ENCODE peak calls at places on chromosomes 13 and 19, in six cellular contexts. Z, B, P, V, H and M are unnamed samples.

GRCh38 chr13:19818223-19818842 is 35.6 kb upstream of the PSPC1 start:
- DNase-seq in B (no peak), V (no peak), P (no peak), H (peak), Z (peak), M (no peak)

GRCh38 chr13:47708386-47708785 is 292.7 kb downstream of the SUCLA2 start:
- DNase-seq in P (peak), Z (peak), V (peak), B (no peak), H (no peak), M (no peak)

GRCh38 chr19:31312004-31312403 is 37.2 kb downstream of the TSHZ3 start:
- DNase-seq in Z (peak), H (peak), B (no peak), P (peak), V (peak), M (no peak)

GRCh38 chr19:21891086-21891485 is 55.1 kb upstream of the ZNF43 start:
- DNase-seq in P (no peak), B (no peak), H (no peak), Z (no peak), V (no peak), M (no peak)

GRCh38 chr13:110311721-110312668 is 4.9 kb downstream of the COL4A2 start:
- DNase-seq in P (no peak), V (no peak), B (peak), H (no peak), Z (peak), M (no peak)

GRCh38 chr19:52428937-52429336 is at the start of gene ZNF534:
- DNase-seq in Z (no peak), H (no peak), B (no peak), P (no peak), V (no peak), M (no peak)

GRCh38 chr19:39127812-39128510 is 2.4 kb downstream of the PAK4 start:
- DNase-seq in P (no peak), V (no peak), B (no peak), H (no peak), Z (no peak), M (no peak)

GRCh38 chr19:5352229-5352763 is 11.7 kb upstream of the PTPRS start:
- DNase-seq in P (no peak), B (no peak), Z (peak), H (no peak), V (peak), M (no peak)

GRCh38 chr13:110815471-110816204 is 99.2 kb downstream of the ANKRD10 start:
- DNase-seq in B (no peak), H (no peak), Z (no peak), V (no peak), P (no peak), M (no peak)

GRCh38 chr13:66847541-66847940 is 382.6 kb downstream of the PCDH9 start:
- DNase-seq in V (no peak), B (no peak), P (no peak), H (no peak), Z (no peak), M (no peak)

GRCh38 chr13:86020350-86021002 is 221.3 kb upstream of the SLITRK6 start:
- DNase-seq in H (no peak), V (no peak), Z (peak), B (no peak), P (no peak), M (peak)

GRCh38 chr13:101300531-101300930 is 115.8 kb downstream of the NALCN start:
- DNase-seq in B (no peak), H (no peak), P (no peak), Z (no peak), V (no peak), M (no peak)

GRCh38 chr13:65756071-65756671 is 1474.0 kb downstream of the PCDH9 start:
- DNase-seq in H (no peak), Z (no peak), V (no peak), B (no peak), P (no peak), M (no peak)

GRCh38 chr19:14168993-14169392 is 32.6 kb upstream of the ASF1B start:
- DNase-seq in V (no peak), H (no peak), Z (no peak), B (no peak), P (no peak), M (no peak)

GRCh38 chr13:99272481-99272880 is 14.3 kb upstream of the GPR18 start:
- DNase-seq in B (no peak), H (no peak), P (no peak), V (no peak), Z (no peak), M (no peak)

GRCh38 chr19:19470579-19470978 is 44.8 kb downstream of the TSSK6 start:
- DNase-seq in B (no peak), Z (no peak), H (no peak), P (no peak), V (no peak), M (no peak)

GRCh38 chr19:55050749-55051532 is 12.0 kb downstream of the RDH13 start:
- DNase-seq in B (no peak), Z (no peak), V (no peak), P (no peak), H (no peak), M (no peak)

GRCh38 chr13:29361716-29362115 is 233.8 kb downstream of the SLC7A1 start:
- DNase-seq in B (no peak), V (no peak), H (no peak), Z (no peak), P (no peak), M (no peak)

GRCh38 chr13:74129500-74130144 is 4.6 kb downstream of the KLF12 start:
- DNase-seq in V (no peak), Z (no peak), B (no peak), P (no peak), H (no peak), M (no peak)

GRCh38 chr13:36130542-36131214 is 504 bp downstream of the DCLK1 start:
- DNase-seq in B (no peak), V (no peak), H (peak), Z (peak), P (no peak), M (no peak)

GRCh38 chr13:101415358-101416174 is 742 bp downstream of the NALCN start:
- DNase-seq in Z (no peak), V (no peak), P (no peak), H (no peak), B (no peak), M (no peak)

GRCh38 chr13:36000028-36000427 is 131.2 kb downstream of the DCLK1 start:
- DNase-seq in Z (no peak), B (no peak), P (no peak), H (no peak), V (no peak), M (no peak)

GRCh38 chr19:15112385-15112784 is 5.2 kb downstream of the SYDE1 start:
- DNase-seq in V (no peak), P (no peak), B (no peak), Z (no peak), H (no peak), M (no peak)

GRCh38 chr13:108957369-108958012 is 328.1 kb downstream of the MYO16 start:
- DNase-seq in H (peak), P (peak), V (peak), Z (peak), B (no peak), M (peak)

GRCh38 chr19:28234637-28235036 is 978.3 kb downstream of the UQCRFS1 start:
- DNase-seq in H (no peak), P (peak), Z (peak), V (no peak), B (no peak), M (peak)

GRCh38 chr19:14497347-14497921 is 1.5 kb upstream of the GIPC1 start:
- DNase-seq in Z (peak), V (no peak), H (no peak), P (no peak), B (no peak), M (no peak)

GRCh38 chr19:30046522-30046921 is 104.5 kb downstream of the URI1 start:
- DNase-seq in B (no peak), Z (no peak), P (no peak), V (no peak), H (no peak), M (no peak)
- TF ChIP-seq CTCF in B (no peak), Z (peak), P (peak), V (peak), H (no peak), M (peak)

GRCh38 chr13:33017410-33017929 is 1.2 kb downstream of the KL start:
- DNase-seq in V (no peak), P (no peak), H (peak), Z (peak), B (no peak), M (peak)
- TF ChIP-seq CTCF in V (no peak), P (peak), H (peak), Z (peak), B (no peak), M (peak)

GRCh38 chr19:45591004-45591637 is 6.5 kb upstream of the OPA3 start:
- DNase-seq in B (no peak), Z (no peak), V (no peak), P (no peak), H (no peak), M (no peak)
- TF ChIP-seq CTCF in B (no peak), Z (peak), V (peak), P (peak), H (no peak), M (peak)

GRCh38 chr13:93227280-93227905 is 786 bp downstream of the GPC6 start:
- DNase-seq in P (peak), Z (peak), H (no peak), V (peak), B (no peak), M (no peak)

GRCh38 chr13:93226065-93226622 is 463 bp upstream of the GPC6 start:
- DNase-seq in P (no peak), Z (no peak), H (no peak), V (no peak), B (no peak), M (no peak)

GRCh38 chr13:93230466-93230865 is 3.9 kb downstream of the GPC6 start:
- DNase-seq in H (no peak), B (no peak), V (peak), P (peak), Z (peak), M (peak)

GRCh38 chr13:93226623-93227279 is at the start of gene GPC6:
- DNase-seq in P (peak), H (no peak), V (peak), Z (peak), B (no peak), M (peak)

GRCh38 chr13:93227906-93228801 is 1.5 kb downstream of the GPC6 start:
- DNase-seq in B (peak), P (peak), V (peak), Z (peak), H (peak), M (no peak)
- TF ChIP-seq CTCF in B (peak), P (peak), V (peak), Z (peak), H (peak), M (peak)

GRCh38 chr13:24742986-24743385 is 21.0 kb upstream of the RNF17 start:
- DNase-seq in V (no peak), B (no peak), Z (no peak), H (no peak), P (no peak), M (no peak)

GRCh38 chr13:24742294-24742693 is 21.7 kb upstream of the RNF17 start:
- DNase-seq in V (no peak), B (no peak), Z (peak), H (no peak), P (no peak), M (no peak)

GRCh38 chr13:24741791-24742190 is 22.2 kb upstream of the RNF17 start:
- DNase-seq in Z (no peak), H (no peak), P (no peak), V (no peak), B (no peak), M (no peak)

GRCh38 chr13:24740014-24740890 is 23.7 kb upstream of the RNF17 start:
- DNase-seq in P (no peak), V (no peak), Z (no peak), B (no peak), H (no peak), M (no peak)

DNA sequence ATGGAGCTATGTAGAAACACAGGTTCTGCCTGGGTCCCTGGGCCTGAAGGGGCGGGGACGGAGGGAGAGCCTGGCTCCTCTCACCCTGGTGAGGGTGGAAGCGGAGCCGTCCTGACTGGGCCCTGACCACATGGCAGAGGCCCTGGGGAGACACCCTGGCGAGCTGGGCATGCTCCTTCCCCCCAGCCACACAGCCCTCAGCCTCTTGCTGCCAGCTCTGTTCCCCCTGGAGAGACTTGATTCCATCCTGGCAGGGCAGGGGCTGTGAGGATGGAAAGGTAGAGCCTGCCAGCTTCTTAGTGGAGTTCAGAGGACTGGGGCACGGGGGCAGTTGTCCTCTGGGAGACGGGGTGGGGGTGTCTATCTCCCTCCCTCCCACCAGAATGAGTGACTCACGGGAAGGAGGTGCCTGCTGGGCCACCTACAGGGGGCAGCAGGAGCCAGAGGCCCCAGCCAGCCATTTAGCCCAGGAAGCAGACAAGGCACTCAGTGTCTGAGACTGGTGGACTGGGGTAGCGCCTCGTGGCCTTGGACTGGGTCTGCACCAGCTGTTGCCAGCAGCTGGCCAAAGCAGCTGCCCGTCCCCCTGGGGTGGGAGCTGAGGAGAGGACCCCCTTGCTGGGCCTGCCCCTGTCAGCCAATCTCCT is 22.8 kb upstream of the RNF17 start:
- DNase-seq in H (no peak), Z (no peak), B (no peak), P (no peak), V (no peak), M (no peak)
- TF ChIP-seq CTCF in H (no peak), Z (peak), B (no peak), P (no peak), V (peak), M (peak)

GRCh38 chr19:10565567-10566407 is at the start of gene KRI1:
- DNase-seq in V (peak), H (peak), B (peak), P (peak), Z (peak), M (peak)
- TF ChIP-seq CTCF in V (peak), H (no peak), B (no peak), P (peak), Z (peak), M (peak)

GRCh38 chr19:17488593-17489391 is 18.5 kb downstream of the SLC27A1 start:
- DNase-seq in P (no peak), B (no peak), Z (peak), H (peak), V (no peak), M (no peak)
- TF ChIP-seq CTCF in P (no peak), B (no peak), Z (no peak), H (no peak), V (no peak), M (no peak)